ENCODE peak calls at places on chromosomes 1 and 21, in nine cellular contexts. A is HFFc6; I is astrocyte of the spinal cord; M is stimulated activated CD4-positive, alpha-beta T cell treated with anti-CD3 and anti-CD28 coated beads, Interleukin-4, amount 100 ng/mL, for 24 hours; E is HEK293T; J is stimulated activated naive CD4-positive, alpha-beta T cell; N is naive thymus-derived CD8-positive, alpha-beta T cell; G is effector memory CD4-positive, alpha-beta T cell; R is stimulated activated CD8-positive, alpha-beta memory T cell treated with anti-CD3 and anti-CD28 coated beads, Interleukin-7, amount 100 ng/mL, for 24 hours. B is an unnamed sample.

GRCh38 chr1:6243053-6243834 is 735 bp upstream of the HES3 start:
- DNase-seq in A (no peak), I (no peak), M (no peak), E (no peak), J (no peak), N (no peak), G (no peak), R (no peak), B (no peak)

GRCh38 chr1:154520333-154520732 is 18.1 kb upstream of the SHE start:
- DNase-seq in A (no peak), I (no peak), M (no peak), E (no peak), J (no peak), N (no peak), G (no peak), R (no peak), B (no peak)

GRCh38 chr1:61506231-61506630 is 218.7 kb downstream of the TM2D1 start:
- DNase-seq in A (peak; percentile 10), I (peak; percentile 5), M (no peak), E (no peak), J (no peak), N (no peak), G (no peak), R (no peak), B (no peak)

GRCh38 chr1:84632975-84633427 is 57.3 kb downstream of the SSX2IP start:
- DNase-seq in A (peak; percentile 59), I (peak; percentile 76), M (no peak), E (peak; percentile 12), J (no peak), N (no peak), G (no peak), R (no peak), B (no peak)

GRCh38 chr21:44414291-44415072 is 40.8 kb upstream of the LRRC3 start:
- DNase-seq in A (no peak), I (no peak), M (no peak), E (no peak), J (no peak), N (no peak), G (no peak), R (no peak), B (no peak)

GRCh38 chr1:45545019-45545493 is 5.6 kb upstream of the AKR1A1 start:
- DNase-seq in A (no peak), I (no peak), M (no peak), E (no peak), J (no peak), N (no peak), G (no peak), R (no peak), B (no peak)

GRCh38 chr1:178189814-178190213 is 95.9 kb downstream of the RASAL2 start:
- DNase-seq in A (no peak), I (no peak), M (no peak), E (peak; percentile 46), J (no peak), N (no peak), G (no peak), R (no peak), B (no peak)

GRCh38 chr1:242523282-242523967 is 1.1 kb downstream of the PLD5 start:
- DNase-seq in A (no peak), I (no peak), M (no peak), E (no peak), J (no peak), N (no peak), G (no peak), R (no peak), B (no peak)

GRCh38 chr1:203475012-203475981 is at the start of gene PRELP:
- DNase-seq in A (no peak), I (no peak), M (no peak), E (no peak), J (no peak), N (no peak), G (no peak), R (no peak), B (no peak)

GRCh38 chr1:7331926-7332535 is 439.1 kb upstream of the VAMP3 start:
- DNase-seq in A (no peak), I (no peak), M (no peak), E (no peak), J (no peak), N (no peak), G (no peak), R (no peak), B (no peak)

GRCh38 chr1:196078691-196079090 is 529.5 kb downstream of the KCNT2 start:
- DNase-seq in A (no peak), I (peak; percentile 20), M (no peak), E (no peak), J (no peak), N (no peak), G (no peak), R (no peak), B (no peak)

GRCh38 chr1:162275622-162276175 is 101.0 kb downstream of the SPATA46 start:
- DNase-seq in A (no peak), I (no peak), M (no peak), E (no peak), J (no peak), N (no peak), G (no peak), R (no peak), B (no peak)

GRCh38 chr1:16900771-16901170 is 5.0 kb downstream of the RNU1-2 start:
- DNase-seq in A (no peak), I (no peak), M (no peak), E (no peak), J (no peak), N (no peak), G (no peak), R (no peak), B (no peak)

GRCh38 chr1:162443906-162444305 is 32.0 kb upstream of the SH2D1B start:
- DNase-seq in A (no peak), I (no peak), M (no peak), E (no peak), J (no peak), N (no peak), G (no peak), R (no peak), B (no peak)

GRCh38 chr1:234589064-234589765 is 20.8 kb downstream of the IRF2BP2 start:
- DNase-seq in A (no peak), I (peak; percentile 38), M (no peak), E (no peak), J (no peak), N (no peak), G (no peak), R (no peak), B (no peak)